ENCODE peak calls at places on chromosomes 12 and 14, in eight cellular contexts. O is naive thymus-derived CD4-positive, alpha-beta T cell; E is aorta; C is upper lobe of right lung; F is spleen; U is GM23338; J is neuronal stem cell; G is Peyer's patch. N is an unnamed sample.

GRCh38 chr12:32455607-32456063 is 56.3 kb downstream of the FGD4 start:
- DNase-seq in O (no peak), E (no peak), C (no peak), F (no peak), U (peak; percentile 76), J (peak; percentile 32), G (no peak), N (no peak)

GRCh38 chr14:92122351-92122677 is 545 bp downstream of the CPSF2 start:
- DNase-seq in O (no peak), E (no peak), C (no peak), F (no peak), U (peak; percentile 52), J (peak; percentile 37), G (no peak), N (no peak)

GRCh38 chr14:75884198-75884611 is 97.6 kb downstream of the TGFB3 start:
- DNase-seq in O (no peak), E (no peak), C (no peak), F (no peak), U (peak; percentile 51), J (no peak), G (no peak), N (no peak)

GRCh38 chr12:90290980-90291975 is 582.6 kb upstream of the ATP2B1 start:
- DNase-seq in O (no peak), E (no peak), C (no peak), F (no peak), U (peak; percentile 72), J (no peak), G (no peak), N (no peak)

GRCh38 chr12:47274725-47275124 is 195.0 kb upstream of the AMIGO2 start:
- DNase-seq in O (no peak), E (no peak), C (no peak), F (no peak), U (no peak), J (no peak), G (no peak), N (no peak)

GRCh38 chr14:99846808-99847207 is 53.6 kb downstream of the EML1 start:
- DNase-seq in O (no peak), E (no peak), C (no peak), F (no peak), U (no peak), J (no peak), G (no peak), N (no peak)

GRCh38 chr12:106239241-106239950 is 8.4 kb downstream of the CKAP4 start:
- DNase-seq in O (no peak), E (no peak), C (no peak), F (no peak), U (no peak), J (no peak), G (no peak), N (no peak)

GRCh38 chr12:83102499-83102898 is 415.8 kb downstream of the TMTC2 start:
- DNase-seq in O (no peak), E (no peak), C (no peak), F (no peak), U (no peak), J (no peak), G (no peak), N (no peak)

GRCh38 chr14:56219666-56220413 is 101.6 kb downstream of the PELI2 start:
- DNase-seq in O (no peak), E (no peak), C (no peak), F (no peak), U (no peak), J (no peak), G (no peak), N (no peak)

GRCh38 chr14:65472189-65472588 is 59.7 kb downstream of the FUT8 start:
- DNase-seq in O (no peak), E (no peak), C (no peak), F (no peak), U (peak; percentile 75), J (no peak), G (no peak), N (no peak)

GRCh38 chr12:131615316-131616053 is 95.4 kb upstream of the SFSWAP start:
- DNase-seq in O (no peak), E (no peak), C (no peak), F (peak; percentile 24), U (no peak), J (no peak), G (no peak), N (no peak)

GRCh38 chr14:54790092-54790491 is 112.5 kb downstream of the GCH1 start:
- DNase-seq in O (no peak), E (no peak), C (no peak), F (no peak), U (no peak), J (no peak), G (no peak), N (no peak)

GRCh38 chr12:123139926-123140674 is 10.8 kb downstream of the PITPNM2 start:
- DNase-seq in O (no peak), E (no peak), C (no peak), F (peak; percentile 44), U (peak; percentile 11), J (no peak), G (peak; percentile 24), N (no peak)

GRCh38 chr14:38808734-38809455 is 294.1 kb downstream of the SEC23A start:
- DNase-seq in O (no peak), E (no peak), C (no peak), F (no peak), U (peak; percentile 17), J (no peak), G (peak; percentile 75), N (peak; percentile 47)

GRCh38 chr14:106343636-106344035 is 817.3 kb downstream of the TMEM121 start:
- DNase-seq in O (no peak), E (no peak), C (no peak), F (no peak), U (no peak), J (no peak), G (no peak), N (no peak)

GRCh38 chr12:130922584-130922983 is 31.1 kb upstream of the ADGRD1 start:
- DNase-seq in O (no peak), E (no peak), C (no peak), F (no peak), U (no peak), J (no peak), G (no peak), N (no peak)

GRCh38 chr12:119068129-119068856 is 87.0 kb downstream of the SRRM4 start:
- DNase-seq in O (no peak), E (no peak), C (no peak), F (no peak), U (no peak), J (no peak), G (no peak), N (no peak)

GRCh38 chr14:92802678-92803077 is 8.6 kb downstream of the GOLGA5 start:
- DNase-seq in O (no peak), E (no peak), C (no peak), F (no peak), U (no peak), J (no peak), G (no peak), N (no peak)

GRCh38 chr12:104652910-104653309 is 196.2 kb downstream of the CHST11 start:
- DNase-seq in O (no peak), E (no peak), C (no peak), F (no peak), U (no peak), J (no peak), G (no peak), N (no peak)
- H3K4me1 ChIP-seq in O (peaks cover 5% of the 10 kb centered on the region), E (no peaks in the 10 kb centered on the region), C (peaks cover 26% of the 10 kb centered on the region), F (peaks cover 3% of the 10 kb centered on the region), U (peaks cover 15% of the 10 kb centered on the region), J (peaks cover 26% of the 10 kb centered on the region), G (no peaks in the 10 kb centered on the region), N (no peaks in the 10 kb centered on the region)

DNA sequence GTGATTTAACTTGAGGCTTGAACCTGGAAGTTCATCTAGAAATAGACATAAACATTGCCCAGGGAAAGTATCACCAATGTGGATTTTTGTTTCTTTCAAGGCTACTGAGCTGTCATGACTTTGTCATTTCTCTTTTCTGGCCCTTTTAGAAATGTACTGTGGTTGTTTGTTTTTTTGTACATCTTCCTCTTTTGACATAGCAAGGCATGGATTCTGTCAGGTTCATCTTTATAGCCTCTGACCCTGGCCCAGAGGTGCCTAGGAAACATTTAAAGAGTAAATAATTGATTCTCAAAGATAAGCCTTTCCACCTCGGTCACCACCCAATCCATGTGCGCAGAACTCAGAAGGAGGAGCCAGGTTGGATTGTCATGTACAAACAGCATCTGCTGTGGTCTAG is 8.6 kb downstream of the CHST11 start:
- DNase-seq in O (no peak), E (no peak), C (no peak), F (no peak), U (no peak), J (no peak), G (no peak), N (no peak)
- H3K4me3 ChIP-seq in O (no peak overlapping the region), E (no peak overlapping the region), C (no peak overlapping the region), F (no peak overlapping the region), U (no peak overlapping the region), J (no peak overlapping the region), G (no peak overlapping the region), N (no peak overlapping the region)

GRCh38 chr12:65188179-65188709 is 18.9 kb downstream of the LEMD3 start:
- DNase-seq in O (no peak), E (no peak), C (no peak), F (no peak), U (no peak), J (no peak), G (no peak), N (no peak)

GRCh38 chr12:65184858-65185229 is 15.5 kb downstream of the LEMD3 start:
- DNase-seq in O (no peak), E (no peak), C (no peak), F (no peak), U (no peak), J (no peak), G (no peak), N (no peak)

GRCh38 chr12:65192963-65193516 is 23.7 kb downstream of the LEMD3 start:
- DNase-seq in O (no peak), E (no peak), C (no peak), F (no peak), U (no peak), J (no peak), G (no peak), N (no peak)

GRCh38 chr12:65187665-65188064 is 18.3 kb downstream of the LEMD3 start:
- DNase-seq in O (no peak), E (no peak), C (no peak), F (no peak), U (no peak), J (no peak), G (no peak), N (no peak)

DNA sequence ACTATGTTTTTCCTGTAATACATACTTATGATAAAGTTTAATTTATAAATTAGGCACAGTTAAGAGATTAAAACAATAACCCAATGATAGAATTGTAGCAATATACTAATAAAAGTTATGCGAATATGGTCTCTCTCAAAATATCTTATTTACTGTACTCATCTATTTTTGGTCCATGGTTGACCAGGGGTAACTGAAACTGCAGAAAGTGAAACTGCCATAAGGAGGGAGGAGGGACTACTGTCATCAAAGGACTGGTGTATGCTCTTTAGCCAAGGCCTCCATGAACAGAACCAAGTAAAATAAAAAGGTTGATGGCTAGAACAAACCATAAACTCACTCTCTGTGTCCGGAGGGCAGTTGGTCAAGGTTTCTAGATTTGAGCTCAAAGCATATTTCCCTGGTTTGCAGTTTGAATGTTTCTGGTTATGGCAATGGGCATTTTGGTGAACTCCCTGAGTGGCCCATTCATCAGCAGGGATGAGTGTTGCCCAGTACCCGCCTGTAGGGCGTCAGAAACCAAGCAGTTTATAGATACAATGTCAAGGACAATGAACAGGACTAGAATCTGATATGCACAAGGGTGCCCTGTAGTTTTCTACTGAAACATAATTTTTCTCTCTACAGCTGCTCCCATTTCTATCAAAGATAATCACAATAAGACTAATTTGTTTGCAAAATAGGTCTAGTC is 19.8 kb downstream of the LEMD3 start:
- DNase-seq in O (no peak), E (no peak), C (no peak), F (no peak), U (no peak), J (no peak), G (no peak), N (no peak)
- H3K4me1 ChIP-seq in O (no peaks in the 10 kb centered on the region), E (peaks cover 4% of the 10 kb centered on the region), C (peaks cover 4% of the 10 kb centered on the region), F (peaks cover 8% of the 10 kb centered on the region), U (peaks cover 10% of the 10 kb centered on the region), J (no peaks in the 10 kb centered on the region), G (no peaks in the 10 kb centered on the region), N (no peaks in the 10 kb centered on the region)

GRCh38 chr12:110203546-110203945 is 77.5 kb upstream of the ATP2A2 start:
- DNase-seq in O (no peak), E (no peak), C (no peak), F (no peak), U (no peak), J (no peak), G (no peak), N (no peak)
- H3K4me3 ChIP-seq in O (no peak overlapping the region), E (no peak overlapping the region), C (no peak overlapping the region), F (no peak overlapping the region), U (no peak overlapping the region), J (no peak overlapping the region), G (no peak overlapping the region), N (no peak overlapping the region)

N was measured in RWPE2.